ENCODE peak calls at places on chromosomes 7 and 10, in nine cellular contexts. U is ascending aorta, Z is Peyer's patch, R is PC-9, N is neural progenitor cell, X is testis, T is GM23338, S is tibial nerve, Q is upper lobe of right lung. E is an unnamed sample.

GRCh38 chr10:31756131-31757119 is 172.2 kb downstream of the ARHGAP12 start:
- DNase-seq in U (no peak), Z (no peak), R (no peak), N (no peak), X (no peak), T (no peak), S (no peak), Q (no peak), E (no peak)

GRCh38 chr10:101215397-101216206 is 13.7 kb downstream of the LBX1 start:
- DNase-seq in U (no peak), Z (no peak), R (no peak), N (peak; percentile 43), X (no peak), T (peak; percentile 68), S (no peak), Q (no peak), E (no peak)

GRCh38 chr7:23349484-23350157 is 50.5 kb downstream of the MALSU1 start:
- DNase-seq in U (no peak), Z (no peak), R (peak; percentile 94), N (peak; percentile 71), X (no peak), T (no peak), S (no peak), Q (no peak), E (no peak)

GRCh38 chr7:82594665-82595064 is 151.1 kb upstream of the CACNA2D1 start:
- DNase-seq in U (no peak), Z (no peak), R (no peak), N (peak; percentile 95), X (no peak), T (peak; percentile 47), S (no peak), Q (no peak), E (no peak)

GRCh38 chr7:30566596-30566995 is 28.1 kb upstream of the GARS1 start:
- DNase-seq in U (no peak), Z (no peak), R (no peak), N (no peak), X (no peak), T (no peak), S (no peak), Q (no peak), E (no peak)

GRCh38 chr10:17984056-17984455 is 32.3 kb downstream of the SLC39A12 start:
- DNase-seq in U (no peak), Z (no peak), R (peak; percentile 35), N (no peak), X (no peak), T (no peak), S (no peak), Q (no peak), E (no peak)

GRCh38 chr7:129855935-129856717 is 96.6 kb downstream of the UBE2H start:
- DNase-seq in U (no peak), Z (no peak), R (no peak), N (no peak), X (no peak), T (no peak), S (no peak), Q (no peak), E (no peak)

GRCh38 chr7:141185369-141185967 is 111.6 kb downstream of the TMEM178B start:
- DNase-seq in U (no peak), Z (no peak), R (no peak), N (no peak), X (no peak), T (no peak), S (no peak), Q (no peak), E (no peak)

GRCh38 chr7:142939226-142939910 is at the start of gene LLCFC1:
- DNase-seq in U (no peak), Z (no peak), R (peak; percentile 54), N (peak; percentile 59), X (no peak), T (peak; percentile 84), S (no peak), Q (no peak), E (no peak)

GRCh38 chr10:52949899-52950298 is 177.3 kb upstream of the MBL2 start:
- DNase-seq in U (no peak), Z (no peak), R (no peak), N (peak; percentile 38), X (no peak), T (peak; percentile 77), S (no peak), Q (no peak), E (no peak)

GRCh38 chr10:92810934-92811532 is 37.3 kb upstream of the EXOC6 start:
- DNase-seq in U (no peak), Z (no peak), R (no peak), N (peak; percentile 37), X (no peak), T (no peak), S (no peak), Q (no peak), E (no peak)

GRCh38 chr7:126803060-126803665 is 449.6 kb downstream of the GRM8 start:
- DNase-seq in U (no peak), Z (peak; percentile 19), R (peak; percentile 64), N (peak; percentile 81), X (peak; percentile 79), T (peak; percentile 92), S (no peak), Q (no peak), E (no peak)

GRCh38 chr10:4062072-4062471 is 277.1 kb upstream of the KLF6 start:
- DNase-seq in U (no peak), Z (no peak), R (peak; percentile 38), N (no peak), X (no peak), T (no peak), S (no peak), Q (no peak), E (no peak)

GRCh38 chr7:45033261-45033930 is 33.4 kb downstream of the CCM2 start:
- DNase-seq in U (no peak), Z (no peak), R (no peak), N (no peak), X (no peak), T (no peak), S (no peak), Q (no peak), E (no peak)

DNA sequence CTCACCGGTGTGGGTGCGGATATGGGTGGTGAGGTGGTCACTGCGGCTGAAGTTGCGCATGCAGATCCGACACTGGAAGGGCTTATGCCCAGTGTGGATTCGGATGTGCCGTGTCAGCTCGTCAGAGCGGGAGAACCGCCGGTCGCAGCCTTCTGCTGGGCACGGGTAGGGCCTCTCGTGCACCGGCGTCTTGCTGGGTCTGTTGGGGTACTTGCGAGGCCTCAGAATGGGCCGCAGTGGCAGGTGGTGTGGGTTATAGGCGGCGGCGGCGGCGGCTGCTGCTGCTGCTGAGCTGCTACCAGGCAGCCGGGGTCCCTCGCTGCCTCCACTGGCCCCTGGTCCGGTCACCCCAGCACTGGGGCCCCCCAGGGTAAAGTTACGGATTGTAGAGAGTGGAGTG is 2.7 kb downstream of the EGR2 start:
- DNase-seq in U (no peak), Z (no peak), R (no peak), N (no peak), X (no peak), T (no peak), S (no peak), Q (no peak), E (no peak)
- H3K4me3 ChIP-seq in U (no peak overlapping the region), Z (no peak overlapping the region), R (no peak overlapping the region), N (no peak overlapping the region), X (no peak overlapping the region), T (no peak overlapping the region), S (peak overlapping the region; percentile 13), Q (peak overlapping the region; percentile 21), E (no peak overlapping the region)

DNA sequence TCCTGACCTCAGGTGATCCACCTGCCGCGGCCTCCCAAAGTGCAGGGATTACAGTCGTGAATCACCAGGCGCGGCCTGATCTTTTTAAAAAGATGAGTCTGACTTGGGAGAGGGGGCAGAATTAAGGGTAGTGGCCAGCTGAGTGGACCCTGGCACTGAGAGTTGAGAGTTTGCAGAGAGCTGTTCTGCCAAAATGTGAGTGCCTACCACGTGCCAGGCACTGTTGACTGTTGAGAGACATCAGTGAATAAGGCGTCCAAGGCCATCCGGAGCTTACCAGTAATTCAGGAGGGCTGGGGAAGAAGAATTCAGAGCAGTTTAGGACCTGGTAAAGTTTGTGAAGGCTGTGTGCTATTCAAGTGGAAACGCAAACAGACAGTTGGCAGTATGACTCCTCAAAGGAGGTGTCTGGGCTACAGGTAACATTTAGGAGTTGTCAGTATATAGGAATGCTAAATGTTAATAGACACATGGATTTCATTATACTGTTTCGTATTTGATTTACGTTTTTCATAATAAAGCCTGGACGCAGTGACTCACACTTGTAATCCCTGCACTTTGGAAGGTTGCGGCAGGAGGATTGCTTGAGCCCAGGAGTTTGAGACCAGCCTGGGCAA is 1.5 kb downstream of the NIPSNAP2 start:
- DNase-seq in U (no peak), Z (no peak), R (peak; percentile 69), N (no peak), X (peak; percentile 48), T (no peak), S (no peak), Q (no peak), E (no peak)
- H3K4me3 ChIP-seq in U (peak overlapping the region; percentile 90), Z (peak overlapping the region; percentile 58), R (peak overlapping the region; percentile 67), N (peak overlapping the region; percentile 97), X (no peak overlapping the region), T (peak overlapping the region; percentile 69), S (no peak overlapping the region), Q (peak overlapping the region; percentile 70), E (peak overlapping the region; percentile 91)

GRCh38 chr10:111319866-111320265 is 243.0 kb downstream of the ADRA2A start:
- DNase-seq in U (no peak), Z (no peak), R (no peak), N (no peak), X (no peak), T (no peak), S (no peak), Q (no peak), E (no peak)

GRCh38 chr10:111316607-111317006 is 239.8 kb downstream of the ADRA2A start:
- DNase-seq in U (no peak), Z (no peak), R (no peak), N (peak; percentile 62), X (no peak), T (peak; percentile 9), S (no peak), Q (no peak), E (no peak)
- H3K4me3 ChIP-seq in U (no peak overlapping the region), Z (no peak overlapping the region), R (no peak overlapping the region), N (no peak overlapping the region), X (no peak overlapping the region), T (no peak overlapping the region), S (no peak overlapping the region), Q (no peak overlapping the region), E (no peak overlapping the region)

DNA sequence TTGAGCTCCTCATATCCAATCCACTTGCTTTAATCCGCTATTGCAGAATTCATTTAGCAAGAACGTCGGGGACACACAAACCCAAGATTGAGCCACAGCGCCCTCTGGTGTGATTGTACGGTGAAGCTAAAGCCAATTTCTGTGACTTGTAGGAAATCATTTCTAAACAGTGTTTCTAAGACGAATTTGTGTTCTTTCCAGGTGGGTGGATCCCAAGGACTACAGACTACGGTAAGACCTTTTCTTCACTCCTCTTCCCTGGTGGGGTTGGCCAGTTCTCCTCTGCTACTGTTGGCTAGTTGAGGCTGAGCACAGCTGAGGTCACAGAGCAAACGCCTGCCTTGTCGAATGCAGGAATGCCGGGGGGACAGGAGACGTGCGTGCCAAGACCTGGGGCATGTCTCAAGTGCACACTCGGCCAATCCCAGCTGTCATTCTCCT is 5.2 kb downstream of the DMBT1 start:
- DNase-seq in U (peak; percentile 87), Z (peak; percentile 52), R (no peak), N (peak; percentile 83), X (peak; percentile 91), T (peak; percentile 89), S (peak; percentile 80), Q (peak; percentile 81), E (peak; percentile 28)
- H3K4me3 ChIP-seq in U (peak overlapping the region; percentile 4), Z (peak overlapping the region; percentile 31), R (no peak overlapping the region), N (no peak overlapping the region), X (no peak overlapping the region), T (no peak overlapping the region), S (peak overlapping the region; percentile 22), Q (no peak overlapping the region), E (peak overlapping the region; percentile 68)

GRCh38 chr10:132230557-132231210 is 43.9 kb downstream of the DPYSL4 start:
- DNase-seq in U (no peak), Z (no peak), R (no peak), N (no peak), X (no peak), T (no peak), S (no peak), Q (no peak), E (no peak)
- H3K4me3 ChIP-seq in U (no peak overlapping the region), Z (peak overlapping the region; percentile 40), R (no peak overlapping the region), N (no peak overlapping the region), X (no peak overlapping the region), T (no peak overlapping the region), S (no peak overlapping the region), Q (peak overlapping the region; percentile 43), E (peak overlapping the region; percentile 52)